ENCODE peak calls at places on chromosomes 3 and 15, in five cellular contexts. U is heart left ventricle, V is colonic mucosa, Y is right atrium auricular region, R is fibroblast of mammary gland. E is an unnamed sample.

GRCh38 chr3:76942096-76942495 is 97.8 kb upstream of the ROBO2 start:
- DNase-seq in Y (no peak), U (no peak), R (no peak), V (no peak), E (no peak)

GRCh38 chr3:183272792-183273191 is 19.7 kb downstream of the B3GNT5 start:
- DNase-seq in Y (no peak), U (no peak), V (no peak), R (no peak), E (no peak)

GRCh38 chr3:194488007-194488742 is 1.4 kb upstream of the ATP13A3 start:
- DNase-seq in V (peak; percentile 27), Y (peak; percentile 59), R (no peak), U (no peak), E (no peak)

GRCh38 chr15:46946953-46947352 is 770.4 kb upstream of the SEMA6D start:
- DNase-seq in U (no peak), R (no peak), V (no peak), Y (no peak), E (no peak)

GRCh38 chr15:61382927-61383326 is 153.8 kb upstream of the RORA start:
- DNase-seq in U (no peak), R (peak; percentile 80), Y (no peak), V (no peak), E (no peak)

GRCh38 chr15:89494941-89495637 is 1.3 kb downstream of the RHCG start:
- DNase-seq in U (no peak), Y (no peak), R (peak; percentile 32), V (peak; percentile 44), E (no peak)

GRCh38 chr3:66039590-66039887 is 821 bp upstream of the MAGI1 start:
- DNase-seq in V (peak; percentile 48), U (peak; percentile 58), Y (peak; percentile 67), R (peak; percentile 21), E (no peak)

GRCh38 chr3:88019024-88019423 is 39.8 kb downstream of the CGGBP1 start:
- DNase-seq in Y (no peak), R (no peak), U (no peak), V (no peak), E (no peak)

GRCh38 chr3:178805746-178806145 is 265.9 kb downstream of the ZMAT3 start:
- DNase-seq in Y (no peak), V (no peak), R (no peak), U (no peak), E (no peak)

GRCh38 chr3:45145223-45145622 is 955 bp downstream of the CDCP1 start:
- DNase-seq in R (no peak), U (no peak), Y (no peak), V (no peak), E (no peak)
- TF ChIP-seq CTCF in R (no peak), U (no peak), Y (no peak), V (no peak), E (no peak)

GRCh38 chr15:31953573-31953972 is 76.7 kb upstream of the CHRNA7 start:
- DNase-seq in Y (no peak), U (no peak), R (no peak), V (no peak), E (no peak)
- TF ChIP-seq CTCF in Y (no peak), U (no peak), R (no peak), V (no peak), E (no peak)

DNA sequence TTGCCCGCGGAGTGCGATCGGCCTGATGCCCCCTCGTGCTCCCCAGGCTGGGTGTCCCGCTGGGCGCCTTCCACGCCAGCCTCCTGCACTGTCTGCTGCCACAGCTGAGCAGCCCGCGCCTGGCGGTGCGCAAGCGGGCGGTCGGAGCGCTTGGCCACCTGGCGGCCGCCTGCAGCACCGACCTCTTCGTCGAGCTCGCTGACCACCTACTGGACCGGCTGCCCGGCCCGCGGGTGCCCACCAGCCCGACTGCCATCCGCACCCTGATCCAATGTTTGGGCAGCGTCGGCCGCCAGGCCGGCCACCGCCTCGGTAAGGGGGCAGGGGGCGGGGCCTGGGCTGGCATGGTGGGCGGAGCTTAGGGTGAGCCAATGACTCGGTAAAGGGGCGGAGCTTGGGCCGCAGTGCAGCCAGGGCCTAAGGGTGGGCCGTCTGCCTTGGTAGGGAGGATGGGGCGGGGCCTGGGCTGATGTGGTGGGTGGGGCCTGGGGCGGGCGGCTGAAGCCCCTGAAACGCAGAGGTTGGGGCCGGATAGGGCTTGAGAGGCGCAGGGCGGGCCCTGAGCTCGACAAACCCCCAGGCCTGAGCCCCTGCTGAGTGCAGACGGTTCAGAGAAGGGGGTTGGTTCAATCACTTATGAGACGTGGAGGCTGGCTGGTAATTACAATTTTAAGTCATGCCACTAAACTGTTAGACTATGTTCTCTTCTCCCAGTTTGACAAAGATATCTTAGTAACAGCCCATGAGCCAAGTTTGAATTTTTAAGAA is 13.7 kb downstream of the CAND2 start:
- DNase-seq in V (peak; percentile 99), U (peak; percentile 95), Y (peak; percentile 94), R (peak; percentile 84), E (peak; percentile 93)
- TF ChIP-seq CTCF in V (peak; percentile 60), U (peak; percentile 68), Y (peak; percentile 77), R (peak; percentile 43), E (no peak)

DNA sequence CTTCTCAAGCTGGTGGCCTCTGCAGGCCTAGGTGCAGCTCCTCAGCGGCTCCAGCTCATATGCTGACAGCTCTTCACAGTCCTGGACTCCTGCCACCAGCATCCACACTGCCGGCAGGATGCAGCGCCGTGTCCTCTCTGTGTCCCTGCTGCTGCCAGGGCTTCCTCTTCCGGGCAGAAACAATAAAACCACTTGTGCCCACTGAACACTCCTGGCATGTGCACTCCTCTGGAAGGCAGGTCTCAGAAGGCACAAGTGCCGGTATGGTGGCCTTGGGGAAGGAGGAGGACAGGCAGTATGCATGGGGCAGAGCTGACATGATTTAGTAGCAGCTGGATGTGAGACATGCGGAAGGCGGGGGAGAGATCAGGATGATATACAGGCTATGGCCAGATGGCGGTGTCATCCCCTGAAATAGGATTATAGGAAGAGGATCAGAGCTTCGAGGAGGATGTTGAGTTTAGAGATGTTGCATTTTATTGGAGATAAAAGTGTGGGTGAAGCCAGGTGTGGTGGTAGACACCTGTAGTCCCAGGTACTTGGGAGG is 7.5 kb upstream of the MAN2A2 start:
- DNase-seq in R (no peak), V (no peak), Y (no peak), U (no peak), E (no peak)
- TF ChIP-seq CTCF in R (peak; percentile 10), V (no peak), Y (no peak), U (no peak), E (no peak)

GRCh38 chr3:195838714-195839113 is 27.0 kb upstream of the MUC4 start:
- DNase-seq in R (no peak), U (no peak), Y (no peak), V (no peak), E (no peak)
- TF ChIP-seq CTCF in R (no peak), U (no peak), Y (no peak), V (no peak), E (no peak)

GRCh38 chr15:69161878-69162213 is 1.4 kb downstream of the GLCE start:
- DNase-seq in Y (no peak), R (no peak), U (no peak), V (no peak), E (no peak)

GRCh38 chr15:69163124-69163669 is 2.8 kb downstream of the GLCE start:
- DNase-seq in U (no peak), R (no peak), Y (no peak), V (no peak), E (no peak)

GRCh38 chr15:69160141-69160975 is at the start of gene GLCE:
- DNase-seq in R (peak; percentile 92), U (peak; percentile 96), Y (peak; percentile 94), V (peak; percentile 97), E (peak; percentile 94)

GRCh38 chr15:69159805-69160140 is 662 bp upstream of the GLCE start:
- DNase-seq in V (no peak), Y (no peak), R (no peak), U (no peak), E (no peak)

GRCh38 chr15:69160976-69161877 is 792 bp downstream of the GLCE start:
- DNase-seq in Y (no peak), V (peak; percentile 70), U (peak; percentile 36), R (peak; percentile 33), E (peak; percentile 34)
- TF ChIP-seq CTCF in Y (peak; percentile 54), V (no peak), U (no peak), R (peak; percentile 33), E (no peak)

GRCh38 chr15:56918046-56918906 is at the start of gene TCF12:
- DNase-seq in Y (peak; percentile 88), R (peak; percentile 91), U (peak; percentile 97), V (peak; percentile 93), E (peak; percentile 92)
- TF ChIP-seq CTCF in Y (peak; percentile 65), R (peak; percentile 23), U (peak; percentile 27), V (no peak), E (no peak)

E was measured in activated B cell treated with CpG ODN at 0.5 μM for 24 hours.